ENCODE peak calls at places on chromosome 10, in four cellular contexts. A is HL-60, Y is GM12878, K is K562. E is an unnamed sample.

GRCh38 chr10:452512-453504 is 236.7 kb downstream of the DIP2C start:
- DNase-seq in A (no peak), Y (no peak), K (no peak), E (no peak)

GRCh38 chr10:16905304-16905703 is 88.1 kb upstream of the RSU1 start:
- DNase-seq in A (no peak), Y (no peak), K (no peak), E (no peak)

GRCh38 chr10:84820121-84820520 is 491.7 kb downstream of the CCSER2 start:
- DNase-seq in A (no peak), Y (no peak), K (peak), E (no peak)

GRCh38 chr10:80171248-80171660 is 34.1 kb downstream of the ANXA11 start:
- DNase-seq in A (no peak), Y (no peak), K (no peak), E (no peak)

GRCh38 chr10:29277296-29277695 is 11.6 kb upstream of the LYZL1 start:
- DNase-seq in A (no peak), Y (no peak), K (no peak), E (no peak)

GRCh38 chr10:62916157-62916603 is 100.0 kb upstream of the EGR2 start:
- DNase-seq in A (no peak), Y (no peak), K (no peak), E (no peak)

GRCh38 chr10:78139336-78139735 is 105.7 kb downstream of the RPS24 start:
- DNase-seq in A (no peak), Y (no peak), K (no peak), E (no peak)

GRCh38 chr10:1668347-1668746 is 69.0 kb downstream of the ADARB2 start:
- DNase-seq in A (no peak), Y (peak), K (no peak), E (no peak)

GRCh38 chr10:5945203-5945534 is 32.2 kb downstream of the IL15RA start:
- DNase-seq in A (no peak), Y (no peak), K (no peak), E (no peak)

GRCh38 chr10:89029201-89029600 is 38.6 kb downstream of the FAS start:
- DNase-seq in A (no peak), Y (no peak), K (no peak), E (no peak)

GRCh38 chr10:31975157-31975765 is 46.6 kb upstream of the ARHGAP12 start:
- DNase-seq in A (no peak), Y (no peak), K (no peak), E (no peak)

GRCh38 chr10:31977440-31978157 is 49.0 kb upstream of the ARHGAP12 start:
- DNase-seq in A (peak), Y (no peak), K (no peak), E (no peak)

GRCh38 chr10:31978158-31978483 is 49.5 kb upstream of the ARHGAP12 start:
- DNase-seq in A (no peak), Y (no peak), K (no peak), E (no peak)

GRCh38 chr10:31980471-31980870 is 51.8 kb upstream of the ARHGAP12 start:
- DNase-seq in A (no peak), Y (no peak), K (no peak), E (no peak)
- TF ChIP-seq POLR2AphosphoS5 in A (no peak), Y (no peak), K (no peak), E (no peak)

DNA sequence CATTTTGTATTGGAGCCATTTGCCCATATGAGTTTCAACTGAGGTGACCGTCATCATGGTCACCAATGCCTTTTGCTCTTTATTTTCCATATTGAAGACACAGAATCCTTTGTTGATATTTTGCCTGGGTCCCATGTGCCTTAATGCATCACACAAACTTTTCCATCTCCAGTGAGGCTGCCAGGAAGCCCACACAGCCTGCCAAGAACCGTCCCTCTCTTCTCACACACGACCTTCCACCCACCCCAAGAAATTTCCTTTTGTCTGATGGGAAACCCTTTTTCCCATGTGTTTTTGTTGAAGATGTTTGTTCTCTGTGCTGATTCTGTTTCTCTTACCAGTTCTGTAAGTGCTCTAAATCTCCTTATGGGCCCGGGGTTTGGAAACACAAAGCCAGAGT is 168.9 kb downstream of the CSTF2T start:
- DNase-seq in A (no peak), Y (no peak), K (no peak), E (no peak)
- TF ChIP-seq SPI1 in A (no peak), Y (no peak), K (no peak), E (no peak)

GRCh38 chr10:120456626-120457430 is at the start of gene PLPP4:
- DNase-seq in A (no peak), Y (no peak), K (peak), E (peak)

GRCh38 chr10:120458432-120458831 is 1.4 kb downstream of the PLPP4 start:
- DNase-seq in A (no peak), Y (no peak), K (no peak), E (no peak)

GRCh38 chr10:120456143-120456625 is 843 bp upstream of the PLPP4 start:
- DNase-seq in A (no peak), Y (no peak), K (no peak), E (no peak)

GRCh38 chr10:120459185-120459584 is 2.2 kb downstream of the PLPP4 start:
- DNase-seq in A (no peak), Y (no peak), K (peak), E (no peak)

DNA sequence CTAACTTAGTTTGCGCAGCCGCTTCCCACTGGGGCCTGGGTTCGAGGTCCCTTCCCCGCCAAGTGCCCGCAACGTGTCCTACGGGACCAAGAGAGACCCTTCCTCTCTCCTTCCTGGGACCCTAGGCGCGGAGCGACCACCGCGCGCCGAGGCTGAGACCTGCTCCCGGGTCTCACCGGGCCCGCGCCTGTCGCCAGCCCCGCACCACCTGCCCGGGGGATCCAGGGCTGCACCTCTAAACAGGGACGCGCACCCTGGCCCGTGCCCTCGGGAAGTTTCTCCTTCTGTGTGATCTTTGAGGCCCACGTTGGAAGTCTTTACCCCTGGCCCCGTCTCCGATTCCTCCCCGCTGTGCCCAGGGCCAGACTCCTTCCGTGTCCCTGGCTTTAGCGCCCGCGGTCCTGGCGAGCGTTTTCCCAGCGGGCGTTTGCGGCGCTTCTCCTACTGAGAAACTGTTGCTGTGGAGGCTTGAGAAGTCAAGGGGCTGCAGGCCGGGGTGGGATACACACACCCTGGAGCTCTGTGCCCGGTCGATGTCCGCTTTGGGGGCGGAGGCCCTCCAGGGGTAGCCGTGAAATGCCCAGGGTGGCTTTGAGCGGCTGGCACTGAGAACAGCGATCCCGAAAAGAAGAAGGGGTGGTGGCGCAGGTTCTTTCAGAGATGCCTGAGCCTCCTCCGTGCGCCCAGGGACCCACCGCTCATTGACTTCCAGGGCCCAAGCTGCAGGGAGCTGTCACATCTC is 575 bp downstream of the PLPP4 start:
- DNase-seq in A (no peak), Y (no peak), K (no peak), E (no peak)
- TF ChIP-seq POLR2AphosphoS5 in A (no peak), Y (no peak), K (no peak), E (no peak)

GRCh38 chr10:129509155-129509554 is 42.1 kb downstream of the MGMT start:
- DNase-seq in A (no peak), Y (no peak), K (no peak), E (no peak)

GRCh38 chr10:129513312-129513711 is 46.3 kb downstream of the MGMT start:
- DNase-seq in A (no peak), Y (no peak), K (no peak), E (no peak)

GRCh38 chr10:129509835-129510234 is 42.8 kb downstream of the MGMT start:
- DNase-seq in A (no peak), Y (no peak), K (no peak), E (no peak)

GRCh38 chr10:129511086-129511485 is 44.0 kb downstream of the MGMT start:
- DNase-seq in A (no peak), Y (no peak), K (no peak), E (no peak)

DNA sequence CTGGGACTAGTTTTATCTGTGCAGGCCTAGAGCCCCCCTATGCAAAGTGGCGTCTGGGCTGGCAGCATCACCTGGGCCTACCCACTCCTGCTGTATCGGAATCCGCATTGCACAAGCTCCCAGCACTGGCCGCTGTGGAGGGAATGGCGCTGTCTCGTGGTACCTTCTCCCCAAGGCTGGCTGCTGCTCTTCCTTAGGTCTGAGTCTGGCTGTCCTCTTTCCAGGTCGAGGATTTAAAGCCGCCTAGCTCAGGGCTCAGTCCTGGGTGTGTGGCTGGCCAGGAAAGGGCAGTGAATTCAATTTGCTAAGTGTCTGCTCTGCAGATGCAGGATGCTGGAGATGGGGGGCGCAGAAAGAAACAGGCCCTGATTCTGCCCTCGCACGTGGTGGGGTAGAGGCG is 44.7 kb downstream of the MGMT start:
- DNase-seq in A (no peak), Y (no peak), K (no peak), E (no peak)
- TF ChIP-seq SPI1 in A (no peak), Y (no peak), K (no peak), E (no peak)

DNA sequence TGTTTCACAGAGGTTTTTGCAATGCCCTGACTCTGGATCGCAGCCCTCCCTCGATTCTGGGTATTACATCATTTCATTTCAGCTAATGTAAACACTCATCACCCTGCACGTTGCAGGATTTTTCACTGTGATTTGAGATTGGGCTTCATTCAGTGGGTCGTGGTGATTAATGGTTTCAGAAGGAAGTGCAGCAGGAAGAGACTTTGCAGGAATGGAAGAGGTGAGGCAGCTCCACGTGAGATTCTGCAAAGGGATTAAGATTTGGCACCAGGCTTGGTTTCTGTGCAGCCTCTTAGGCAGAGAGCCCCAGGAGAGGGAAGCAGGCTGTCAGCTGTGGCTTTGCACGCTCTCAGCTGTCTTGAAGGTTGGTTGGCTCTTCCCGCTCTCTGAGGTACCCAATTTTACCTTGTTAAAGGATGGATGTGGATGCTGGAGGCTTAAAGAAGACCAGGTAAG is 95.2 kb downstream of the PLCE1 start:
- DNase-seq in A (no peak), Y (no peak), K (no peak), E (no peak)
- TF ChIP-seq POLR2AphosphoS5 in A (no peak), Y (no peak), K (no peak), E (no peak)

GRCh38 chr10:24889636-24890035 is 62.8 kb downstream of the PRTFDC1 start:
- DNase-seq in A (no peak), Y (no peak), K (no peak), E (no peak)
- TF ChIP-seq SPI1 in A (no peak), Y (no peak), K (no peak), E (no peak)

GRCh38 chr10:76962851-76963250 is 674.8 kb downstream of the KCNMA1 start:
- DNase-seq in A (no peak), Y (no peak), K (no peak), E (no peak)

DNA sequence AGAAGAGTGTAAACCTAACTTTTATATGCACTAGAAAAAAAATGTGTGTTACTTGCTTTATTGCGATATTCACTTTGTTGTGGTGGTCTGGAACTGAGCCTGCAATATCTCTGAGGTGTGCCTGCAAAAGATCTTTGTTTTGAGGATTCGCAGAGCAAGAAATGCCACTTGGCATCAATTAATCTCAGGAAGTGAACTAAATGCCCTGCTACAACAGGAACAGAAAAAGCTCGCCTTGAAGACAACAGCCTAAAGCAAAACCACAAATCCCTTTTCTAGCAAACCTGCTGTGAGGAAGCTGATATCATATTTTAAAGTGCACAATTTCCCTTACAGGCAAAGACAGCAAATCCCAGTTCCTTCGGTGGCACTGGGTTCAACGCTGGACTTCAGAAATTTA is 675.8 kb downstream of the KCNMA1 start:
- DNase-seq in A (no peak), Y (no peak), K (no peak), E (no peak)
- TF ChIP-seq POLR2AphosphoS5 in A (no peak), Y (no peak), K (no peak), E (no peak)

GRCh38 chr10:117483056-117483590 is 59.4 kb upstream of the EMX2 start:
- DNase-seq in A (no peak), Y (no peak), K (no peak), E (no peak)
- TF ChIP-seq SPI1 in A (no peak), Y (no peak), K (no peak), E (no peak)

E was measured in GM12891.